ENCODE peak calls at places on chromosomes 2 and 18, in four cellular contexts. U is B cell, C is left colon, E is heart left ventricle. B is an unnamed sample.

GRCh38 chr2:112916145-112916571 is 5.2 kb downstream of the IL37 start:
- DNase-seq in U (no peak), C (no peak), E (no peak), B (no peak)

GRCh38 chr18:9325716-9326115 is 8.9 kb upstream of the TWSG1 start:
- DNase-seq in U (no peak), C (no peak), E (no peak), B (no peak)

GRCh38 chr2:157747695-157748370 is 119.2 kb upstream of the ACVR1C start:
- DNase-seq in U (no peak), C (no peak), E (no peak), B (peak)

GRCh38 chr2:56729212-56729611 is 545.4 kb downstream of the CCDC85A start:
- DNase-seq in U (no peak), C (no peak), E (no peak), B (no peak)

GRCh38 chr2:158463496-158464095 is 6.8 kb downstream of the PKP4 start:
- DNase-seq in U (no peak), C (no peak), E (no peak), B (no peak)

GRCh38 chr2:113068706-113069485 is 1.1 kb downstream of the IL1F10 start:
- DNase-seq in U (no peak), C (no peak), E (no peak), B (no peak)

GRCh38 chr2:45905643-45905969 is 254.1 kb downstream of the PRKCE start:
- DNase-seq in U (no peak), C (no peak), E (no peak), B (no peak)

GRCh38 chr2:157172239-157172638 is 85.3 kb upstream of the GALNT5 start:
- DNase-seq in U (no peak), C (no peak), E (no peak), B (no peak)

GRCh38 chr2:232870766-232871371 is 805 bp downstream of the SNORC start:
- DNase-seq in U (peak), C (no peak), E (no peak), B (no peak)

B was measured in gastrocnemius medialis.